ENCODE peak calls at places on chromosomes 11 and 22, in nine cellular contexts. One of them, this sample, is unnamed.

GRCh38 chr11:122512688-122513087 is 142.8 kb upstream of the UBASH3B start:
- DNase-seq in cardiac muscle cell: no peak
- DNase-seq in sigmoid colon: no peak
- DNase-seq in AG04449: no peak
- DNase-seq in chondrocyte: no peak
- DNase-seq in transverse colon: no peak
- DNase-seq in PC-3: no peak
- DNase-seq in fibroblast of pulmonary artery: no peak
- DNase-seq in tibial nerve: no peak
- DNase-seq in this sample: no peak

GRCh38 chr22:28016781-28017557 is 97.9 kb upstream of the PITPNB start:
- DNase-seq in PC-3: no peak
- DNase-seq in chondrocyte: peak; percentile 82
- DNase-seq in transverse colon: peak; percentile 5
- DNase-seq in fibroblast of pulmonary artery: no peak
- DNase-seq in sigmoid colon: peak; percentile 50
- DNase-seq in tibial nerve: peak; percentile 8
- DNase-seq in AG04449: no peak
- DNase-seq in cardiac muscle cell: no peak
- DNase-seq in this sample: peak; percentile 7

GRCh38 chr22:46373838-46374662 is 38.5 kb downstream of the TRMU start:
- DNase-seq in fibroblast of pulmonary artery: no peak
- DNase-seq in cardiac muscle cell: no peak
- DNase-seq in PC-3: no peak
- DNase-seq in tibial nerve: no peak
- DNase-seq in chondrocyte: peak; percentile 81
- DNase-seq in sigmoid colon: no peak
- DNase-seq in AG04449: no peak
- DNase-seq in transverse colon: peak; percentile 74
- DNase-seq in this sample: no peak

GRCh38 chr22:32407332-32407731 is 4.7 kb downstream of the RTCB start:
- DNase-seq in cardiac muscle cell: no peak
- DNase-seq in PC-3: no peak
- DNase-seq in sigmoid colon: no peak
- DNase-seq in fibroblast of pulmonary artery: no peak
- DNase-seq in AG04449: no peak
- DNase-seq in tibial nerve: no peak
- DNase-seq in transverse colon: no peak
- DNase-seq in chondrocyte: no peak
- DNase-seq in this sample: no peak

GRCh38 chr22:29073618-29074275 is 912 bp downstream of the KREMEN1 start:
- DNase-seq in sigmoid colon: no peak
- DNase-seq in PC-3: no peak
- DNase-seq in fibroblast of pulmonary artery: no peak
- DNase-seq in AG04449: no peak
- DNase-seq in transverse colon: peak; percentile 60
- DNase-seq in cardiac muscle cell: peak; percentile 65
- DNase-seq in tibial nerve: no peak
- DNase-seq in chondrocyte: no peak
- DNase-seq in this sample: peak; percentile 68

GRCh38 chr22:42434283-42434682 is 2.1 kb upstream of the NFAM1 start:
- DNase-seq in transverse colon: no peak
- DNase-seq in chondrocyte: no peak
- DNase-seq in AG04449: no peak
- DNase-seq in PC-3: no peak
- DNase-seq in cardiac muscle cell: no peak
- DNase-seq in tibial nerve: no peak
- DNase-seq in sigmoid colon: peak; percentile 77
- DNase-seq in fibroblast of pulmonary artery: no peak
- DNase-seq in this sample: no peak

GRCh38 chr11:86606849-86607481 is 65.5 kb downstream of the ME3 start:
- DNase-seq in tibial nerve: no peak
- DNase-seq in sigmoid colon: no peak
- DNase-seq in cardiac muscle cell: no peak
- DNase-seq in transverse colon: no peak
- DNase-seq in fibroblast of pulmonary artery: peak; percentile 49
- DNase-seq in PC-3: peak; percentile 48
- DNase-seq in chondrocyte: no peak
- DNase-seq in AG04449: no peak
- DNase-seq in this sample: no peak

GRCh38 chr11:96506041-96506440 is 116.2 kb downstream of the JRKL start:
- DNase-seq in PC-3: no peak
- DNase-seq in fibroblast of pulmonary artery: no peak
- DNase-seq in cardiac muscle cell: no peak
- DNase-seq in transverse colon: no peak
- DNase-seq in sigmoid colon: no peak
- DNase-seq in AG04449: no peak
- DNase-seq in chondrocyte: no peak
- DNase-seq in tibial nerve: no peak
- DNase-seq in this sample: no peak

GRCh38 chr11:19921976-19922688 is 209.5 kb downstream of the NAV2 start:
- DNase-seq in PC-3: no peak
- DNase-seq in sigmoid colon: no peak
- DNase-seq in cardiac muscle cell: no peak
- DNase-seq in fibroblast of pulmonary artery: no peak
- DNase-seq in transverse colon: no peak
- DNase-seq in chondrocyte: no peak
- DNase-seq in AG04449: no peak
- DNase-seq in tibial nerve: no peak
- DNase-seq in this sample: no peak

GRCh38 chr11:763073-763463 is 14.2 kb downstream of the GATD1 start:
- DNase-seq in cardiac muscle cell: no peak
- DNase-seq in chondrocyte: no peak
- DNase-seq in PC-3: peak; percentile 59
- DNase-seq in tibial nerve: no peak
- DNase-seq in fibroblast of pulmonary artery: no peak
- DNase-seq in AG04449: no peak
- DNase-seq in transverse colon: peak; percentile 72
- DNase-seq in sigmoid colon: no peak
- DNase-seq in this sample: no peak

GRCh38 chr11:27563201-27563600 is 56.6 kb upstream of the LIN7C start:
- DNase-seq in cardiac muscle cell: no peak
- DNase-seq in fibroblast of pulmonary artery: peak; percentile 51
- DNase-seq in chondrocyte: no peak
- DNase-seq in AG04449: no peak
- DNase-seq in PC-3: peak; percentile 28
- DNase-seq in tibial nerve: no peak
- DNase-seq in sigmoid colon: no peak
- DNase-seq in transverse colon: no peak
- DNase-seq in this sample: no peak

GRCh38 chr22:17786435-17787158 is 12.3 kb upstream of the BID start:
- DNase-seq in transverse colon: peak; percentile 80
- DNase-seq in PC-3: no peak
- DNase-seq in tibial nerve: peak; percentile 32
- DNase-seq in fibroblast of pulmonary artery: peak; percentile 31
- DNase-seq in cardiac muscle cell: no peak
- DNase-seq in AG04449: no peak
- DNase-seq in sigmoid colon: peak; percentile 89
- DNase-seq in chondrocyte: no peak
- DNase-seq in this sample: peak; percentile 78

GRCh38 chr11:18599739-18600230 is at the start of gene MISFA:
- DNase-seq in transverse colon: no peak
- DNase-seq in cardiac muscle cell: no peak
- DNase-seq in fibroblast of pulmonary artery: no peak
- DNase-seq in PC-3: no peak
- DNase-seq in AG04449: no peak
- DNase-seq in sigmoid colon: no peak
- DNase-seq in chondrocyte: no peak
- DNase-seq in tibial nerve: no peak
- DNase-seq in this sample: no peak

GRCh38 chr11:36231300-36231699 is 57.9 kb downstream of the COMMD9 start:
- DNase-seq in AG04449: no peak
- DNase-seq in cardiac muscle cell: no peak
- DNase-seq in tibial nerve: no peak
- DNase-seq in chondrocyte: no peak
- DNase-seq in fibroblast of pulmonary artery: peak; percentile 59
- DNase-seq in transverse colon: no peak
- DNase-seq in sigmoid colon: no peak
- DNase-seq in PC-3: peak; percentile 9
- DNase-seq in this sample: no peak

GRCh38 chr22:41848468-41848867 is 15.6 kb downstream of the SREBF2 start:
- DNase-seq in sigmoid colon: peak; percentile 72
- DNase-seq in cardiac muscle cell: no peak
- DNase-seq in AG04449: no peak
- DNase-seq in chondrocyte: no peak
- DNase-seq in transverse colon: peak; percentile 88
- DNase-seq in PC-3: no peak
- DNase-seq in fibroblast of pulmonary artery: no peak
- DNase-seq in tibial nerve: peak; percentile 56
- DNase-seq in this sample: no peak

GRCh38 chr11:134995746-134996145 is 583.7 kb upstream of the B3GAT1 start:
- DNase-seq in tibial nerve: no peak
- DNase-seq in PC-3: no peak
- DNase-seq in transverse colon: no peak
- DNase-seq in sigmoid colon: no peak
- DNase-seq in cardiac muscle cell: no peak
- DNase-seq in fibroblast of pulmonary artery: no peak
- DNase-seq in chondrocyte: no peak
- DNase-seq in AG04449: no peak
- DNase-seq in this sample: no peak

GRCh38 chr11:94595061-94595460 is 27.9 kb downstream of the PIWIL4 start:
- DNase-seq in transverse colon: no peak
- DNase-seq in AG04449: no peak
- DNase-seq in sigmoid colon: no peak
- DNase-seq in chondrocyte: no peak
- DNase-seq in PC-3: no peak
- DNase-seq in tibial nerve: no peak
- DNase-seq in cardiac muscle cell: no peak
- DNase-seq in fibroblast of pulmonary artery: no peak
- DNase-seq in this sample: no peak

GRCh38 chr11:114463999-114464398 is 24.7 kb downstream of the REXO2 start:
- DNase-seq in sigmoid colon: no peak
- DNase-seq in PC-3: no peak
- DNase-seq in cardiac muscle cell: no peak
- DNase-seq in transverse colon: no peak
- DNase-seq in tibial nerve: no peak
- DNase-seq in AG04449: no peak
- DNase-seq in fibroblast of pulmonary artery: no peak
- DNase-seq in chondrocyte: no peak
- DNase-seq in this sample: no peak

GRCh38 chr11:36218283-36218921 is 70.8 kb downstream of the COMMD9 start:
- DNase-seq in PC-3: no peak
- DNase-seq in fibroblast of pulmonary artery: no peak
- DNase-seq in tibial nerve: no peak
- DNase-seq in chondrocyte: no peak
- DNase-seq in sigmoid colon: no peak
- DNase-seq in transverse colon: no peak
- DNase-seq in AG04449: no peak
- DNase-seq in cardiac muscle cell: no peak
- DNase-seq in this sample: no peak

GRCh38 chr11:87743002-87743401 is 432.2 kb downstream of the RAB38 start:
- DNase-seq in cardiac muscle cell: peak; percentile 23
- DNase-seq in fibroblast of pulmonary artery: no peak
- DNase-seq in transverse colon: no peak
- DNase-seq in sigmoid colon: no peak
- DNase-seq in tibial nerve: no peak
- DNase-seq in PC-3: peak; percentile 51
- DNase-seq in chondrocyte: no peak
- DNase-seq in AG04449: no peak
- DNase-seq in this sample: no peak
- TF ChIP-seq CTCF in cardiac muscle cell: no peak
- TF ChIP-seq CTCF in fibroblast of pulmonary artery: no peak
- TF ChIP-seq CTCF in transverse colon: no peak
- TF ChIP-seq CTCF in sigmoid colon: no peak
- TF ChIP-seq CTCF in tibial nerve: no peak
- TF ChIP-seq CTCF in PC-3: peak; percentile 65
- TF ChIP-seq CTCF in chondrocyte: no peak
- TF ChIP-seq CTCF in AG04449: no peak
- TF ChIP-seq CTCF in this sample: no peak

DNA sequence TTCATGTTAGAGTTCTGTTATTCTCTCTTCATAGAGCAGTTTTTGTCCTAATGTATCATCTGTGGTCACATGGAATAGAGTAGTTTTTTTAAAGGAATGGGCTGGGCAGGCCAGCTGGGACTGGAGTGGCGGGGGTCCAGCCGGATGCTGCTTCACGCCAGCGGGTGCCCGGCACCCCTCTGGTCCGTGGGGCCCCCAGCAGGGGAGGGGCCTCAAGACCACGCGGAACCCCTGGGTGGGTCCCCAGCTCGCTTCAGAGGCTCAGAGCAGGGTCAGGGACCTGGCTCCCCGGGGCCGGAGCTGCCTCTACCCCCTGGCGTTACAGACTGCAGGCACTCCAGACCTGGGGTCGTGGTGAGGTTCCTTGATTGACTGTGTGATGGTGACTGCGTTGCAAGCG is 159.1 kb upstream of the HSD17B12 start:
- DNase-seq in sigmoid colon: no peak
- DNase-seq in chondrocyte: no peak
- DNase-seq in fibroblast of pulmonary artery: no peak
- DNase-seq in tibial nerve: no peak
- DNase-seq in PC-3: no peak
- DNase-seq in transverse colon: no peak
- DNase-seq in AG04449: no peak
- DNase-seq in cardiac muscle cell: no peak
- DNase-seq in this sample: no peak
- TF ChIP-seq CTCF in sigmoid colon: no peak
- TF ChIP-seq CTCF in chondrocyte: no peak
- TF ChIP-seq CTCF in fibroblast of pulmonary artery: no peak
- TF ChIP-seq CTCF in tibial nerve: no peak
- TF ChIP-seq CTCF in PC-3: no peak
- TF ChIP-seq CTCF in transverse colon: no peak
- TF ChIP-seq CTCF in AG04449: no peak
- TF ChIP-seq CTCF in cardiac muscle cell: no peak
- TF ChIP-seq CTCF in this sample: no peak

DNA sequence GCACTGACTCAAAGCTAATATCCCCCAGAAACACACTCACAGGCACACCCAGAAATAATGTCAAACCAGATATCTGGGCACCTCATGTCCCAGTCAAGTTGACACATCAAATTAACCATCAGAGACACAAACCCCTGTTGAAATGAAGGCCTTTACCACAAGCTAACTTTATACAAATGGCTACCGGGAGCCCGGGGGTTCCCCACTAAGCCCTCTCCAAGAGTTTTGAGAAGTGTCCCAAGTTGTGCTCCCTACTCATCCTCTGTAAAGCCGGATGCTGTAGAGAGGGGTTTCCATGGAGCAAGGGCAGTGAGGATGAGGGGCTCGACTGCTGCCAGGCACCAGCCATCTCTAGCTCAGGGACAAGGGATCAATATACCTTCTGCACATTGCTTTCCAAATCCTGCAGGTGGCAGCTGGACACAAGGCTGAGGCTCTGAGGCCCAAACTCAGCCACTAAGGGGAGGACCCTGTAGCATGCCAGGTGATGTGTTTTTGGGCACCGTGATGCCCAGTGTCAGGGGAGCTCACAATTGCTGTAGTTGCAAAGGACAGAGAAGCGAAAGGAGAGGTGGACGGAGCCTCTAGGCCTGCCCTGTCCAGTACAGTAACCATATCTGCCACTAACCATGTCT is 145.7 kb downstream of the TTC17 start:
- DNase-seq in transverse colon: no peak
- DNase-seq in PC-3: peak; percentile 53
- DNase-seq in sigmoid colon: no peak
- DNase-seq in fibroblast of pulmonary artery: peak; percentile 26
- DNase-seq in tibial nerve: no peak
- DNase-seq in chondrocyte: no peak
- DNase-seq in cardiac muscle cell: peak; percentile 66
- DNase-seq in AG04449: no peak
- DNase-seq in this sample: peak; percentile 31
- TF ChIP-seq CTCF in transverse colon: no peak
- TF ChIP-seq CTCF in PC-3: peak; percentile 62
- TF ChIP-seq CTCF in sigmoid colon: no peak
- TF ChIP-seq CTCF in fibroblast of pulmonary artery: peak; percentile 32
- TF ChIP-seq CTCF in tibial nerve: no peak
- TF ChIP-seq CTCF in chondrocyte: peak; percentile 60
- TF ChIP-seq CTCF in cardiac muscle cell: peak; percentile 30
- TF ChIP-seq CTCF in AG04449: peak; percentile 25
- TF ChIP-seq CTCF in this sample: no peak

GRCh38 chr22:30755760-30756124 is 61.1 kb downstream of the OSBP2 start:
- DNase-seq in fibroblast of pulmonary artery: no peak
- DNase-seq in AG04449: no peak
- DNase-seq in transverse colon: no peak
- DNase-seq in cardiac muscle cell: no peak
- DNase-seq in sigmoid colon: no peak
- DNase-seq in PC-3: no peak
- DNase-seq in tibial nerve: no peak
- DNase-seq in chondrocyte: no peak
- DNase-seq in this sample: no peak
- TF ChIP-seq CTCF in fibroblast of pulmonary artery: no peak
- TF ChIP-seq CTCF in AG04449: no peak
- TF ChIP-seq CTCF in transverse colon: no peak
- TF ChIP-seq CTCF in cardiac muscle cell: no peak
- TF ChIP-seq CTCF in sigmoid colon: no peak
- TF ChIP-seq CTCF in PC-3: no peak
- TF ChIP-seq CTCF in tibial nerve: no peak
- TF ChIP-seq CTCF in chondrocyte: peak; percentile 48
- TF ChIP-seq CTCF in this sample: no peak